ENCODE peak calls at places on chromosome 19, in four cellular contexts. One of them, this sample, is unnamed.

GRCh38 chr19:6229951-6230712 is 49.6 kb downstream of the MLLT1 start:
- DNase-seq in K562: no peak
- DNase-seq in WTC11: no peak
- DNase-seq in HepG2: no peak
- DNase-seq in this sample: no peak

GRCh38 chr19:54388001-54388802 is 23.5 kb upstream of the LAIR1 start:
- DNase-seq in K562: no peak
- DNase-seq in WTC11: peak; percentile 24
- DNase-seq in HepG2: no peak
- DNase-seq in this sample: no peak

GRCh38 chr19:2923510-2923909 is 21.3 kb downstream of the ZNF77 start:
- DNase-seq in K562: no peak
- DNase-seq in WTC11: no peak
- DNase-seq in HepG2: peak; percentile 21
- DNase-seq in this sample: no peak

GRCh38 chr19:16457195-16457953 is 14.4 kb downstream of the EPS15L1 start:
- DNase-seq in K562: peak; percentile 47
- DNase-seq in HepG2: peak; percentile 24
- DNase-seq in WTC11: peak; percentile 32
- DNase-seq in this sample: no peak

GRCh38 chr19:46944918-46945628 is 74.6 kb upstream of the NPAS1 start:
- DNase-seq in WTC11: peak; percentile 54
- DNase-seq in HepG2: no peak
- DNase-seq in K562: no peak
- DNase-seq in this sample: peak; percentile 74

GRCh38 chr19:13795595-13796300 is 505 bp downstream of the ZSWIM4 start:
- DNase-seq in WTC11: peak; percentile 46
- DNase-seq in K562: peak; percentile 73
- DNase-seq in HepG2: no peak
- DNase-seq in this sample: no peak

GRCh38 chr19:29666634-29667389 is 1.6 kb downstream of the PLEKHF1 start:
- DNase-seq in K562: no peak
- DNase-seq in HepG2: peak; percentile 55
- DNase-seq in WTC11: peak; percentile 66
- DNase-seq in this sample: no peak

GRCh38 chr19:17751103-17751911 is at the start of gene FCHO1:
- DNase-seq in WTC11: no peak
- DNase-seq in HepG2: peak; percentile 45
- DNase-seq in K562: peak; percentile 78
- DNase-seq in this sample: no peak

GRCh38 chr19:54431255-54431838 is 16.1 kb downstream of the TTYH1 start:
- DNase-seq in WTC11: no peak
- DNase-seq in HepG2: no peak
- DNase-seq in K562: no peak
- DNase-seq in this sample: no peak

GRCh38 chr19:39411832-39412099 is 703 bp upstream of the PLEKHG2 start:
- DNase-seq in WTC11: peak; percentile 90
- DNase-seq in K562: peak; percentile 45
- DNase-seq in HepG2: peak; percentile 90
- DNase-seq in this sample: peak; percentile 67

GRCh38 chr19:9972103-9972502 is 35.8 kb upstream of the OLFM2 start:
- DNase-seq in HepG2: no peak
- DNase-seq in WTC11: no peak
- DNase-seq in K562: no peak
- DNase-seq in this sample: no peak

GRCh38 chr19:16688084-16688483 is 27.1 kb downstream of the TMEM38A start:
- DNase-seq in HepG2: no peak
- DNase-seq in WTC11: no peak
- DNase-seq in K562: no peak
- DNase-seq in this sample: no peak

GRCh38 chr19:6556480-6556879 is 25.7 kb downstream of the TNFSF9 start:
- DNase-seq in K562: no peak
- DNase-seq in WTC11: no peak
- DNase-seq in HepG2: no peak
- DNase-seq in this sample: no peak

GRCh38 chr19:38319421-38320258 is at the start of gene KCNK6:
- DNase-seq in K562: no peak
- DNase-seq in HepG2: no peak
- DNase-seq in WTC11: peak; percentile 66
- DNase-seq in this sample: no peak

DNA sequence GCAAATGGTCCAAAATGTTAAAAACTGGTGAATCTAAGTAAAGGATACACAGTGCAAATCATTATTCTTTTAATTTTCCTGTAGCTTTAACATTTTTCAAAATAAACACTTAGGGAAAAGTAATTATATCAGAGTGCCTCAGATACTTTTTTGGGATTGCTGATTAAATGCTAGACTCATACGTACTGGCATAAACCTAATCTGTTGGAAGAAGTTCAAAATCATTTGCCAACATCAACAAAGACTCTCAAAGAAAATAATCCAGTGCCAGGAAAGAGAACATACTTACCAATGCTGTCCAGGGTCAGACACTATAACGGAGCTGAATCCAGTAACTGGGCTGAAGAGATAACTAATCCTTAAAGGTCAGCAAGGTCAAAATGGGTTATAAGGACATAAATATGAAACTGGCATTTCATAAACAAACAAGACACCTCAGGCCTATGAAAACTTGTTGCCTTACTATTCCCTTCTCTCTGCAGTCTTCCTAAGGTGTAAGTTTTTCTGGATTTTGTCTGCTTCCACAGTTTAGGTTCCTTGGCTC is 3.3 kb upstream of the ZNF420 start:
- DNase-seq in K562: no peak
- DNase-seq in WTC11: no peak
- DNase-seq in HepG2: no peak
- DNase-seq in this sample: no peak
- TF ChIP-seq ELF4 in K562: no peak
- TF ChIP-seq ELF4 in WTC11: no peak
- TF ChIP-seq ELF4 in HepG2: no peak
- TF ChIP-seq ELF4 in this sample: no peak

GRCh38 chr19:42348211-42348610 is 22.8 kb downstream of the MEGF8 start:
- DNase-seq in HepG2: no peak
- DNase-seq in WTC11: no peak
- DNase-seq in K562: no peak
- DNase-seq in this sample: no peak

GRCh38 chr19:42343344-42344110 is 18.1 kb downstream of the MEGF8 start:
- DNase-seq in WTC11: peak; percentile 76
- DNase-seq in HepG2: no peak
- DNase-seq in K562: no peak
- DNase-seq in this sample: no peak

GRCh38 chr19:42344336-42344893 is 19.0 kb downstream of the MEGF8 start:
- DNase-seq in K562: no peak
- DNase-seq in WTC11: no peak
- DNase-seq in HepG2: no peak
- DNase-seq in this sample: no peak

GRCh38 chr19:42349378-42350107 is 24.1 kb downstream of the MEGF8 start:
- DNase-seq in HepG2: no peak
- DNase-seq in WTC11: no peak
- DNase-seq in K562: no peak
- DNase-seq in this sample: no peak

DNA sequence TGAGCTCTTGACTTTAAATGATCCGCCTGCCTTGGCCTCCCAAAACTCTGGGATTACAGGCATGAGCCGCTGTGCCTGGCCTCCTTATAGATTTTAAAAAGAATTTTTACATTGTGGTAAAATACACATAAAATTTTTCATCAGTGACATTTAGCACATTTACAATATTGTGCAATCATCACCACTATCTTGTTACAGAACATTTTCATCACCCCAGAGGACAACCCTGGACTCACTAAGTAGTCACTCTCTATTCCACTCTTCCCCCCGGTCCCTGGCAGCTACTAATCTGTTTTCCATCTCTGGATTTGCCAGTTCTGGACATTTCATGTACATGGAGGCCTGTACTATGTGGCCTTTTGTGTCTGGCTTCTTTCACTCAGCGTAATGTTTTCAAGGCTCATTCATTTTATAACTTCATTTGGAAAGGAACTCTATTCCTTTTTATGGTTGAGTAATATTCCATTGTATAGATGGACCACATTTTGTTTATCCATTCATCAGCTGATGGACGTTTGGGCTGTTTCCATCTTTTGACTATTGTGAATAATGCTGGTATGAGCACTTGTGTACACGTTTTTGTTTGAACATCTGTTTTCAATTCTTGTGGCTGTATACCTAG is 19.9 kb downstream of the MEGF8 start:
- DNase-seq in HepG2: no peak
- DNase-seq in WTC11: no peak
- DNase-seq in K562: no peak
- DNase-seq in this sample: no peak
- TF ChIP-seq SP1 in HepG2: no peak
- TF ChIP-seq SP1 in WTC11: no peak
- TF ChIP-seq SP1 in K562: no peak
- TF ChIP-seq SP1 in this sample: no peak

GRCh38 chr19:12156254-12157058 is at the start of gene ZNF625:
- DNase-seq in HepG2: peak; percentile 90
- DNase-seq in K562: no peak
- DNase-seq in WTC11: peak; percentile 97
- DNase-seq in this sample: no peak
- TF ChIP-seq ELF4 in HepG2: no peak
- TF ChIP-seq ELF4 in K562: no peak
- TF ChIP-seq ELF4 in WTC11: no peak
- TF ChIP-seq ELF4 in this sample: no peak

GRCh38 chr19:35702223-35703012 is 1.9 kb upstream of the ZBTB32 start:
- DNase-seq in WTC11: peak; percentile 96
- DNase-seq in HepG2: peak; percentile 96
- DNase-seq in K562: peak; percentile 98
- DNase-seq in this sample: peak; percentile 94
- TF ChIP-seq SP1 in WTC11: peak; percentile 69
- TF ChIP-seq SP1 in HepG2: no peak
- TF ChIP-seq SP1 in K562: peak; percentile 59
- TF ChIP-seq SP1 in this sample: no peak

DNA sequence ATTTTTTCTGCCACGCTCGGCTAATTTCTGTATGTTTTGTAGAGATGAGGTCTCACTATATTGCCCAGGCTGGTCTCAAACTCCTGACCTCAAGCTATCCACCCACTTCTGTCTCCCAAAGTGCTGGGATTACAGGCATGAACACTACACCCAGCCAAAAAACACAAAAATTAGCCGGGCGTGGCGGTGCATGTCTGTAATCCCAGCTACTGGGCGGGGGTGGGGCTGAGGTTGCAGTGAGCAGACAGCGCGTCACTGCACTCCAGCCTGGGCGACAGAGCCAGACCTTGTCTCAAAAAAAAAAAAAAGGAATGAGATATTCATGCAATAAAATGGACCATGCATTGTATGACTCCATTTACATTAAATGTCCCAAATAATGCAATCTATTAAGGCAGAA is 32.2 kb downstream of the VASP start:
- DNase-seq in K562: no peak
- DNase-seq in WTC11: no peak
- DNase-seq in HepG2: no peak
- DNase-seq in this sample: no peak
- TF ChIP-seq ELF4 in K562: no peak
- TF ChIP-seq ELF4 in WTC11: no peak
- TF ChIP-seq ELF4 in HepG2: no peak
- TF ChIP-seq ELF4 in this sample: no peak

GRCh38 chr19:8640402-8641004 is 10.1 kb downstream of the NFILZ start:
- DNase-seq in K562: no peak
- DNase-seq in HepG2: peak; percentile 88
- DNase-seq in WTC11: no peak
- DNase-seq in this sample: no peak
- TF ChIP-seq SP1 in K562: no peak
- TF ChIP-seq SP1 in HepG2: no peak
- TF ChIP-seq SP1 in WTC11: no peak
- TF ChIP-seq SP1 in this sample: no peak

GRCh38 chr19:19405919-19406877 is 723 bp downstream of the GATAD2A start:
- DNase-seq in K562: peak; percentile 65
- DNase-seq in HepG2: no peak
- DNase-seq in WTC11: peak; percentile 70
- DNase-seq in this sample: peak; percentile 44
- TF ChIP-seq ELF4 in K562: no peak
- TF ChIP-seq ELF4 in HepG2: no peak
- TF ChIP-seq ELF4 in WTC11: no peak
- TF ChIP-seq ELF4 in this sample: no peak

DNA sequence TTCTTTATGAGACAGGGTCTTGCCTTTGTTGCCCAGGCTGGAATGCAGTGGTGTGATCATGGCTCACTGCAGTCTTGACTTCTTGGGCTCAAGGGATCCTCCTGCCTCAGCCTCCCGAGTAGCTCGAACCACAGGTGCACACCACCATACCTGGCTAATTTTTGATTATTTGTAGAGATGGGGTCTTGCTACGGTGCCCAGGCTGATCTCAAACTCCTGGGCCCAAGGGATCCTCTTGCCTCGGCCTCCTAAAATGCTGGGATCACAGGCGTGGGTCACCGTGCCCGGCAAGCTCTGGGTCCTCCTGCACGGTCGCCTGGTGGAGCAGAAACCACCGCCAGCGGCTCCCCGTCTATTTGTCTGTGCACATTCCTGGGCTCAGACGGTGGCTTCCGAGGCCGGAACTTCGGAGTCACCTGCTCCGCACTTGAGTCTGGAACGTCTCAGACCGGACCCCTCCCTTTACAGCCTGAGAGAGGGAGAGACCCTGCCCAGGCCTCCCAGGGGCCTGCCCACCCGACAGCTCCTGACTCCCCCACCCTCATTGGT is 22.2 kb downstream of the EFNA2 start:
- DNase-seq in WTC11: no peak
- DNase-seq in K562: no peak
- DNase-seq in HepG2: no peak
- DNase-seq in this sample: no peak
- TF ChIP-seq SP1 in WTC11: no peak
- TF ChIP-seq SP1 in K562: no peak
- TF ChIP-seq SP1 in HepG2: no peak
- TF ChIP-seq SP1 in this sample: no peak

DNA sequence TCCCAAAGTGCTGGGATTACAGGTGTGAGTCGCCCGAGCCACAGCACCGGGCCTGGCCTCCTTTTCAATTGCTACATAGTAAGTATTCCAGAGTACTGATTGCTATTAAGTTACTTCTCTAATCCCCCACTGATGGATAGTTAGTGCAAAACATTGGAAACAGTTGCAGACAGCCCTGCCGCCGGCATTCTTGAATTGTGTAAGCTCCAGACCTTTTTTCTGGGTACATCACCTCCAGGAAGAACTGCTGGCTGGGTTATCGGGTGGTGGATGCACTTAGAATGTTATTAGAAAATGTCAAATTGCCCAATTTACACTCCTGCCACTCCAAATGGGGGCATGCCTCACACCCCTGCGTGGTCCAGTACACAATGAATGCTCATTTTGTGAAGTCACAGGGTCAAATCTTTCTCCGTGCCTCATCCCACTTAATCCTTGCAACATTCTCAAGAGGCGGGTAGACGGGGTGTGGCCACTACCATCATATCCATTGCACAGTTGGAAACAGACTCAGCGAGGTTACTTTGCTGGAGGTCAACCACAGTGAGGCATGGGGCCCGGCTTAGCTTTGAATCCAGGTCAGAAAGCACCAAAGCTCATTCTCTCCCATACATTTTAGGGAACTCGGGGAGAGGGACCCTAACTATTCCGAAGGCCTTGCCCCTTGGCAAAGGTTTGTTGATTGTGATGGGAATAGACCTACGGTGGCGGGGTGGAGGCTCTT is 1.0 kb upstream of the KDM4B start:
- DNase-seq in WTC11: no peak
- DNase-seq in K562: no peak
- DNase-seq in HepG2: no peak
- DNase-seq in this sample: no peak
- TF ChIP-seq ELF4 in WTC11: no peak
- TF ChIP-seq ELF4 in K562: no peak
- TF ChIP-seq ELF4 in HepG2: no peak
- TF ChIP-seq ELF4 in this sample: no peak